ENCODE peak calls at places on chromosomes 1 and 21, in six cellular contexts. A is K562, O is A549, K is HCT116, N is GM12878, E is HepG2. Z is an unnamed sample.
A peak's percentile ranks its signal among the peaks of the same experiment; 100 is the strongest.

GRCh38 chr1:234969630-234970370 is 158.8 kb downstream of the TOMM20 start:
- DNase-seq in A (no peak), O (no peak), K (no peak), N (no peak), E (no peak), Z (peak; percentile 92)

GRCh38 chr1:227317541-227318002 is 720 bp downstream of the CDC42BPA start:
- DNase-seq in A (peak; percentile 57), O (peak; percentile 74), K (no peak), N (no peak), E (peak; percentile 44), Z (peak; percentile 61)

GRCh38 chr1:78038071-78038470 is 7.7 kb upstream of the GIPC2 start:
- DNase-seq in A (no peak), O (peak; percentile 25), K (no peak), N (no peak), E (no peak), Z (peak; percentile 73)

GRCh38 chr21:46124083-46124925 is 26.4 kb downstream of the COL6A2 start:
- DNase-seq in A (no peak), O (no peak), K (no peak), N (no peak), E (no peak), Z (no peak)

GRCh38 chr1:202135221-202135721 is 9.3 kb downstream of the ARL8A start:
- DNase-seq in A (peak; percentile 92), O (peak; percentile 73), K (peak; percentile 24), N (no peak), E (peak; percentile 52), Z (peak; percentile 54)

GRCh38 chr1:102742426-102742825 is 365.9 kb downstream of the COL11A1 start:
- DNase-seq in A (no peak), O (no peak), K (no peak), N (no peak), E (no peak), Z (peak; percentile 3)

GRCh38 chr1:226793620-226794276 is 54.7 kb upstream of the ITPKB start:
- DNase-seq in A (no peak), O (no peak), K (no peak), N (no peak), E (no peak), Z (no peak)

GRCh38 chr1:228009116-228009827 is 2.5 kb downstream of the WNT3A start:
- DNase-seq in A (no peak), O (no peak), K (no peak), N (no peak), E (no peak), Z (no peak)

GRCh38 chr1:236140705-236141446 is 1.5 kb upstream of the GPR137B start:
- DNase-seq in A (no peak), O (peak; percentile 18), K (no peak), N (no peak), E (no peak), Z (peak; percentile 3)

GRCh38 chr21:30415993-30416392 is 9.7 kb downstream of the KRTAP13-3 start:
- DNase-seq in A (no peak), O (no peak), K (no peak), N (no peak), E (no peak), Z (no peak)

GRCh38 chr1:55472784-55473183 is 257.6 kb upstream of the USP24 start:
- DNase-seq in A (no peak), O (peak; percentile 59), K (peak; percentile 63), N (no peak), E (no peak), Z (peak; percentile 31)

GRCh38 chr1:224739997-224740687 is 124.0 kb downstream of the CNIH3 start:
- DNase-seq in A (no peak), O (no peak), K (no peak), N (peak; percentile 90), E (no peak), Z (no peak)

GRCh38 chr1:51070640-51071039 is 31.4 kb upstream of the C1orf185 start:
- DNase-seq in A (no peak), O (no peak), K (no peak), N (no peak), E (no peak), Z (peak; percentile 72)

GRCh38 chr1:247210386-247211117 is 38.7 kb upstream of the ZNF124 start:
- DNase-seq in A (peak; percentile 99), O (peak; percentile 95), K (peak; percentile 91), N (peak; percentile 87), E (peak; percentile 93), Z (peak; percentile 85)

GRCh38 chr1:60560701-60561100 is 487.1 kb upstream of the C1orf87 start:
- DNase-seq in A (no peak), O (no peak), K (no peak), N (no peak), E (no peak), Z (no peak)

GRCh38 chr1:112719706-112720105 is 4.6 kb upstream of the PPM1J start:
- DNase-seq in A (no peak), O (no peak), K (no peak), N (no peak), E (no peak), Z (no peak)

GRCh38 chr1:47298025-47298699 is 15.8 kb downstream of the STIL start:
- DNase-seq in A (no peak), O (no peak), K (no peak), N (no peak), E (no peak), Z (no peak)
- TF ChIP-seq CEBPB in A (no peak), O (no peak), K (no peak), N (no peak), E (no peak), Z (no peak)

GRCh38 chr1:42479621-42480020 is 16.5 kb downstream of the CCDC30 start:
- DNase-seq in A (no peak), O (peak; percentile 53), K (no peak), N (no peak), E (peak; percentile 10), Z (peak; percentile 19)
- TF ChIP-seq CEBPB in A (no peak), O (no peak), K (no peak), N (no peak), E (no peak), Z (no peak)

DNA sequence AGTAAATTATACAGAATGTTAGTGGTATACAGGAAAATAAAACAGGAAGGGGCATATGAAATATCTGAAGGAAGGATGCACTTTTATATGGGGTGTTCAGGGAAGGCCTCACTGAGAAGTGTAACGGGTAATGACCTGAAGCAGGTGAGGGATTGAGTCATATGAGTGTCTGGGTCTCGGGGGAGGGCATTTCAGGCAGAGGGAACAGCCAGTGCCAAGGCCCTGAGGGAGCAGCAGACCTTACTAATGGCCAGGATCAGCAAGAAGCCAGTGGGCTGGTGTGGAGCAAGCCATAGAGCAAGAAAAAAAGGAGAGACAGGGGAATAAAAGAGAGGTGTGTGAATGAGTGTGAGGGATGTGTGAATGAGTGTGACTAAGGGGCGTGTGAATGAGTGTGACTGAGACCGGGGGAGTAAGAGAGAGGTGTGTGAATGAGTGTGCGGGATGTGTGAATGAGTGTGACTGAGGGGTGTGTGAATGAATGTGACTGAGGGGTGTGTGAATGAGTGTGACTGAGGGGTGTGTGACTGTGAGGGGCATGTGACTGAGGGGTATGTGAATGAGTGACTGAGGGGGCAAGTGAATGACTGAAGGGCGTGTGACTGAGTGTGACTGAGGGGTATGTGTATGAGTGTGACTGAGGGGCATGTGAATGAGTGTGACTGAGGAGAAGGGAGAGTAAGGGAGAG is 107.2 kb downstream of the GLIS1 start:
- DNase-seq in A (no peak), O (no peak), K (no peak), N (no peak), E (no peak), Z (no peak)
- TF ChIP-seq CEBPB in A (no peak), O (no peak), K (no peak), N (no peak), E (no peak), Z (no peak)

GRCh38 chr1:96541491-96541890 is 180.1 kb upstream of the PTBP2 start:
- DNase-seq in A (no peak), O (no peak), K (no peak), N (no peak), E (no peak), Z (no peak)

GRCh38 chr1:96533820-96534219 is 187.8 kb upstream of the PTBP2 start:
- DNase-seq in A (no peak), O (no peak), K (no peak), N (no peak), E (no peak), Z (no peak)

GRCh38 chr1:96538001-96538649 is 183.5 kb upstream of the PTBP2 start:
- DNase-seq in A (no peak), O (no peak), K (no peak), N (no peak), E (peak; percentile 31), Z (peak; percentile 68)

GRCh38 chr1:96536576-96536975 is 185.0 kb upstream of the PTBP2 start:
- DNase-seq in A (no peak), O (no peak), K (no peak), N (no peak), E (no peak), Z (no peak)

DNA sequence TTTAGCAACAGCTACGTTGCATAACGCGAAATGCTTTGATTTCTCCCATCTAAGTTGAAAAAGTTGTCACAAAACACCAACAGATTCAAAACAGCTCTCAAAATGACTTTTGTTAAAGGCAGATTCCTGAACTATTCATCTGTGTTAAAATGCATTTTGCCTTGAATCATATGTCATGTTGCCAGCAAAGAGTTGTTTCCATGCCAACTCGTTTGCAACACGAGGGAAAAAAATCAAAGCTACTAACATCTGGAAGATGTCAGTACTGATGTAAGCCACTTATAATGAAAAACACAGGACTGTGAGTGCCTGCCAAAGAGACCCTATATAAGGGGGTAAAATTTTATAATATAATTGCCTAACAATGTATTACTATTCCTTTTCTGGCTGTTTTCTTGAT is 182.7 kb upstream of the PTBP2 start:
- DNase-seq in A (no peak), O (no peak), K (no peak), N (no peak), E (no peak), Z (peak; percentile 94)
- TF ChIP-seq CEBPB in A (no peak), O (no peak), K (no peak), N (no peak), E (no peak), Z (peak; percentile 75)

GRCh38 chr1:209597496-209597895 is 14.0 kb downstream of the CAMK1G start:
- DNase-seq in A (no peak), O (no peak), K (no peak), N (no peak), E (no peak), Z (no peak)

GRCh38 chr1:209595599-209595998 is 12.1 kb downstream of the CAMK1G start:
- DNase-seq in A (no peak), O (no peak), K (no peak), N (no peak), E (no peak), Z (no peak)

GRCh38 chr1:209603877-209604276 is 20.4 kb downstream of the CAMK1G start:
- DNase-seq in A (no peak), O (no peak), K (no peak), N (no peak), E (no peak), Z (no peak)

GRCh38 chr1:209601809-209602657 is 18.5 kb downstream of the CAMK1G start:
- DNase-seq in A (no peak), O (peak; percentile 60), K (peak; percentile 52), N (no peak), E (peak; percentile 3), Z (peak; percentile 45)

DNA sequence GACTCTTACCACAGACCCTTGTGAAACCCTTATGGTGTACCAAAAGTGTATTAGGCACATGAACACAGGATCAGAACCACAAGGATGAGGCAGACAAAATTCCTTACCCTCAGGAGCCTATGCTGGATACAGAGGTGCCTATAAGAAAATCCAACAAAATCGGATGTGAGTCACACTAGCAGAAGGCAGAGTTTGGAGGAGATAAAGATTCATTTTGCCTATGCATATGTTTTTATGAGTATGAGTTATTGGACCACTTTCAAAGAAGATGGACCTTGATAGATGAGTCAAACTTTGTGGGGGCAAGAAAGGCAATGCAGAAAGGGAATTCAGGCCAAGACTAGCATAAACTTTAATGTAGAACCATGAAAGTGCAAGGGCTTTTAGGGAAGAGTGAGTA is 17.0 kb downstream of the CAMK1G start:
- DNase-seq in A (no peak), O (no peak), K (no peak), N (no peak), E (no peak), Z (peak; percentile 39)
- TF ChIP-seq CEBPB in A (no peak), O (no peak), K (no peak), N (no peak), E (no peak), Z (no peak)

Z was measured in IMR-90.